ENCODE peak calls at places on chromosome 6, in five cellular contexts. One of them, this sample, is unnamed.
A peak's percentile ranks its signal among the peaks of the same experiment; 100 is the strongest.

GRCh38 chr6:7489376-7489775 is 52.1 kb upstream of the DSP start:
- DNase-seq in mucosa of descending colon: no peak
- DNase-seq in mesothelial cell of epicardium: no peak
- DNase-seq in mesendoderm: no peak
- DNase-seq in NCI-H69: peak; percentile 94
- DNase-seq in this sample: no peak

GRCh38 chr6:15061176-15061575 is 184.7 kb upstream of the JARID2 start:
- DNase-seq in mesothelial cell of epicardium: no peak
- DNase-seq in NCI-H69: peak; percentile 92
- DNase-seq in mucosa of descending colon: no peak
- DNase-seq in mesendoderm: no peak
- DNase-seq in this sample: no peak

GRCh38 chr6:3748208-3748701 is 3.3 kb downstream of the PXDC1 start:
- DNase-seq in mucosa of descending colon: peak; percentile 83
- DNase-seq in NCI-H69: peak; percentile 56
- DNase-seq in mesendoderm: peak; percentile 85
- DNase-seq in mesothelial cell of epicardium: peak; percentile 26
- DNase-seq in this sample: peak; percentile 89

GRCh38 chr6:9499709-9500108 is 915.2 kb downstream of the TFAP2A start:
- DNase-seq in NCI-H69: no peak
- DNase-seq in mesothelial cell of epicardium: no peak
- DNase-seq in mesendoderm: no peak
- DNase-seq in mucosa of descending colon: no peak
- DNase-seq in this sample: no peak

GRCh38 chr6:128807577-128807976 is 75.4 kb upstream of the LAMA2 start:
- DNase-seq in mucosa of descending colon: no peak
- DNase-seq in mesothelial cell of epicardium: no peak
- DNase-seq in mesendoderm: peak; percentile 65
- DNase-seq in NCI-H69: peak; percentile 36
- DNase-seq in this sample: peak; percentile 46

GRCh38 chr6:53925891-53926290 is 131.1 kb downstream of the LRRC1 start:
- DNase-seq in mesendoderm: no peak
- DNase-seq in mesothelial cell of epicardium: no peak
- DNase-seq in NCI-H69: no peak
- DNase-seq in mucosa of descending colon: no peak
- DNase-seq in this sample: no peak

GRCh38 chr6:37125779-37126553 is 44.0 kb upstream of the PIM1 start:
- DNase-seq in mucosa of descending colon: no peak
- DNase-seq in NCI-H69: no peak
- DNase-seq in mesendoderm: peak; percentile 100
- DNase-seq in mesothelial cell of epicardium: no peak
- DNase-seq in this sample: no peak

GRCh38 chr6:135358907-135359459 is 138.6 kb downstream of the AHI1 start:
- DNase-seq in NCI-H69: no peak
- DNase-seq in mucosa of descending colon: no peak
- DNase-seq in mesendoderm: no peak
- DNase-seq in mesothelial cell of epicardium: no peak
- DNase-seq in this sample: no peak

GRCh38 chr6:35139924-35140524 is 1.1 kb downstream of the TCP11 start:
- DNase-seq in mucosa of descending colon: peak; percentile 26
- DNase-seq in mesendoderm: peak; percentile 69
- DNase-seq in mesothelial cell of epicardium: no peak
- DNase-seq in NCI-H69: peak; percentile 83
- DNase-seq in this sample: peak; percentile 73

GRCh38 chr6:44917430-44917829 is 410.7 kb upstream of the RUNX2 start:
- DNase-seq in mucosa of descending colon: no peak
- DNase-seq in NCI-H69: peak; percentile 80
- DNase-seq in mesothelial cell of epicardium: no peak
- DNase-seq in mesendoderm: no peak
- DNase-seq in this sample: no peak

GRCh38 chr6:149129401-149130077 is 188.0 kb upstream of the TAB2 start:
- DNase-seq in mucosa of descending colon: no peak
- DNase-seq in NCI-H69: no peak
- DNase-seq in mesendoderm: no peak
- DNase-seq in mesothelial cell of epicardium: no peak
- DNase-seq in this sample: no peak

GRCh38 chr6:100595456-100595855 is 130.7 kb upstream of the SIM1 start:
- DNase-seq in NCI-H69: peak; percentile 34
- DNase-seq in mesendoderm: no peak
- DNase-seq in mesothelial cell of epicardium: no peak
- DNase-seq in mucosa of descending colon: no peak
- DNase-seq in this sample: no peak

GRCh38 chr6:46926481-46926880 is 4.7 kb upstream of the ADGRF5 start:
- DNase-seq in mesothelial cell of epicardium: no peak
- DNase-seq in NCI-H69: no peak
- DNase-seq in mucosa of descending colon: no peak
- DNase-seq in mesendoderm: no peak
- DNase-seq in this sample: no peak

GRCh38 chr6:11224252-11224965 is 8.1 kb downstream of the NEDD9 start:
- DNase-seq in NCI-H69: no peak
- DNase-seq in mesothelial cell of epicardium: no peak
- DNase-seq in mesendoderm: no peak
- DNase-seq in mucosa of descending colon: no peak
- DNase-seq in this sample: no peak

GRCh38 chr6:131909408-131910218 is 41.6 kb downstream of the CCN2 start:
- DNase-seq in NCI-H69: peak; percentile 71
- DNase-seq in mesendoderm: peak; percentile 83
- DNase-seq in mucosa of descending colon: peak; percentile 96
- DNase-seq in mesothelial cell of epicardium: peak; percentile 48
- DNase-seq in this sample: peak; percentile 85

GRCh38 chr6:146928503-146928902 is 275.7 kb upstream of the STXBP5 start:
- DNase-seq in NCI-H69: no peak
- DNase-seq in mesendoderm: no peak
- DNase-seq in mucosa of descending colon: no peak
- DNase-seq in mesothelial cell of epicardium: no peak
- DNase-seq in this sample: no peak

GRCh38 chr6:44056392-44057237 is 70.6 kb downstream of the MRPL14 start:
- DNase-seq in mucosa of descending colon: peak; percentile 34
- DNase-seq in mesothelial cell of epicardium: no peak
- DNase-seq in mesendoderm: no peak
- DNase-seq in NCI-H69: no peak
- DNase-seq in this sample: no peak

GRCh38 chr6:48471326-48471725 is 360.3 kb upstream of the PTCHD4 start:
- DNase-seq in mucosa of descending colon: no peak
- DNase-seq in NCI-H69: peak; percentile 10
- DNase-seq in mesothelial cell of epicardium: no peak
- DNase-seq in mesendoderm: no peak
- DNase-seq in this sample: no peak

GRCh38 chr6:75204222-75204958 is 1.5 kb downstream of the COL12A1 start:
- DNase-seq in mesothelial cell of epicardium: no peak
- DNase-seq in mesendoderm: peak; percentile 85
- DNase-seq in mucosa of descending colon: peak; percentile 66
- DNase-seq in NCI-H69: peak; percentile 76
- DNase-seq in this sample: peak; percentile 93

GRCh38 chr6:83867527-83868161 is 8.2 kb downstream of the CYB5R4 start:
- DNase-seq in NCI-H69: peak; percentile 54
- DNase-seq in mesothelial cell of epicardium: no peak
- DNase-seq in mesendoderm: peak; percentile 73
- DNase-seq in mucosa of descending colon: peak; percentile 51
- DNase-seq in this sample: peak; percentile 75

GRCh38 chr6:31378062-31378720 is 21.2 kb upstream of the HLA-B start:
- DNase-seq in mesothelial cell of epicardium: no peak
- DNase-seq in NCI-H69: no peak
- DNase-seq in mucosa of descending colon: peak; percentile 75
- DNase-seq in mesendoderm: no peak
- DNase-seq in this sample: no peak

GRCh38 chr6:109236140-109237081 is 141.1 kb downstream of the CEP57L1 start:
- DNase-seq in mesendoderm: peak; percentile 86
- DNase-seq in NCI-H69: peak; percentile 35
- DNase-seq in mesothelial cell of epicardium: no peak
- DNase-seq in mucosa of descending colon: peak; percentile 60
- DNase-seq in this sample: peak; percentile 87

GRCh38 chr6:135423649-135424128 is 73.9 kb downstream of the AHI1 start:
- DNase-seq in mesothelial cell of epicardium: no peak
- DNase-seq in mesendoderm: peak; percentile 34
- DNase-seq in mucosa of descending colon: peak; percentile 39
- DNase-seq in NCI-H69: peak; percentile 57
- DNase-seq in this sample: peak; percentile 61

GRCh38 chr6:159220093-159220492 is 50.9 kb downstream of the FNDC1 start:
- DNase-seq in mesendoderm: no peak
- DNase-seq in NCI-H69: no peak
- DNase-seq in mucosa of descending colon: no peak
- DNase-seq in mesothelial cell of epicardium: no peak
- DNase-seq in this sample: no peak

GRCh38 chr6:146905313-146905712 is 298.9 kb upstream of the STXBP5 start:
- DNase-seq in NCI-H69: peak; percentile 94
- DNase-seq in mesothelial cell of epicardium: no peak
- DNase-seq in mucosa of descending colon: no peak
- DNase-seq in mesendoderm: peak; percentile 30
- DNase-seq in this sample: peak; percentile 41

GRCh38 chr6:106069478-106069877 is 16.7 kb upstream of the PRDM1 start:
- DNase-seq in NCI-H69: peak; percentile 88
- DNase-seq in mucosa of descending colon: peak; percentile 54
- DNase-seq in mesothelial cell of epicardium: peak; percentile 37
- DNase-seq in mesendoderm: no peak
- DNase-seq in this sample: peak; percentile 97

GRCh38 chr6:44234101-44235090 is 11.0 kb downstream of the SLC29A1 start:
- DNase-seq in NCI-H69: peak; percentile 50
- DNase-seq in mesendoderm: peak; percentile 95
- DNase-seq in mucosa of descending colon: peak; percentile 72
- DNase-seq in mesothelial cell of epicardium: no peak
- DNase-seq in this sample: peak; percentile 54

GRCh38 chr6:74115674-74116073 is 419.7 kb downstream of the CD109 start:
- DNase-seq in NCI-H69: no peak
- DNase-seq in mucosa of descending colon: no peak
- DNase-seq in mesothelial cell of epicardium: no peak
- DNase-seq in mesendoderm: peak; percentile 18
- DNase-seq in this sample: no peak

GRCh38 chr6:81751388-81752083 is 945 bp downstream of the TENT5A start:
- DNase-seq in mucosa of descending colon: peak; percentile 61
- DNase-seq in mesendoderm: peak; percentile 39
- DNase-seq in NCI-H69: peak; percentile 59
- DNase-seq in mesothelial cell of epicardium: no peak
- DNase-seq in this sample: peak; percentile 71

GRCh38 chr6:29967379-29968010 is 25.2 kb downstream of the HLA-A start:
- DNase-seq in mesothelial cell of epicardium: no peak
- DNase-seq in mucosa of descending colon: peak; percentile 90
- DNase-seq in mesendoderm: peak; percentile 29
- DNase-seq in NCI-H69: peak; percentile 95
- DNase-seq in this sample: peak; percentile 87

GRCh38 chr6:40779399-40779798 is 192.2 kb upstream of the LRFN2 start:
- DNase-seq in mucosa of descending colon: no peak
- DNase-seq in mesendoderm: peak; percentile 52
- DNase-seq in mesothelial cell of epicardium: no peak
- DNase-seq in NCI-H69: no peak
- DNase-seq in this sample: no peak

GRCh38 chr6:13531956-13532355 is 42.4 kb upstream of the SIRT5 start:
- DNase-seq in NCI-H69: no peak
- DNase-seq in mucosa of descending colon: no peak
- DNase-seq in mesendoderm: peak; percentile 95
- DNase-seq in mesothelial cell of epicardium: no peak
- DNase-seq in this sample: no peak

GRCh38 chr6:14676084-14676483 is 558.5 kb downstream of the CD83 start:
- DNase-seq in mucosa of descending colon: no peak
- DNase-seq in mesendoderm: no peak
- DNase-seq in mesothelial cell of epicardium: no peak
- DNase-seq in NCI-H69: no peak
- DNase-seq in this sample: no peak

This sample was measured in DMS53.